ENCODE peak calls at places on chromosomes 11 and 22, in ten cellular contexts. F is sigmoid colon; H is kidney tubule cell; V is OCI-LY7; P is naive thymus-derived CD8-positive, alpha-beta T cell; G is A549; B is lung microvascular endothelial cell; R is NCI-H1930; O is activated T-helper 1 cell treated with anti-CD3 and anti-CD28 coated beads, Interleukin-12 subunit alpha, Interleukin-12 subunit beta, Interleukin-2, Interleukin-4 antibody, amounts not matched to agents 30 ng/mL and 10 ng/mL and 1 ng/mL, durations not matched to agents 14 hours and 24 hours and 36 hours; S is stimulated activated CD4-positive, alpha-beta T cell treated with anti-CD3 and anti-CD28 coated beads, Interleukin-12 subunit alpha, Interleukin-12 subunit beta, amount 100 ng/mL, for 4 hours. M is an unnamed sample.

GRCh38 chr22:45552017-45552411 is 49.3 kb downstream of the FBLN1 start:
- DNase-seq in P (no peak), B (no peak), S (no peak), V (no peak), O (no peak), G (no peak), F (no peak), R (no peak), H (no peak), M (no peak)

GRCh38 chr11:64060861-64061444 is 25.2 kb downstream of the FLRT1 start:
- DNase-seq in S (peak; percentile 53), O (peak; percentile 56), B (peak; percentile 35), G (peak; percentile 74), P (peak; percentile 49), F (no peak), H (peak; percentile 35), R (no peak), V (peak; percentile 70), M (peak; percentile 30)

GRCh38 chr11:94142308-94143277 is 14.0 kb downstream of the PANX1 start:
- DNase-seq in V (no peak), B (peak; percentile 68), S (no peak), G (no peak), R (no peak), P (no peak), H (peak; percentile 30), O (no peak), F (no peak), M (no peak)

GRCh38 chr11:17720796-17721171 is 1.4 kb downstream of the MYOD1 start:
- DNase-seq in H (no peak), S (no peak), R (no peak), B (no peak), P (no peak), G (no peak), F (no peak), V (no peak), O (no peak), M (no peak)

GRCh38 chr11:15742626-15743243 is 613.6 kb downstream of the SOX6 start:
- DNase-seq in F (no peak), G (no peak), P (no peak), H (peak; percentile 33), V (no peak), R (no peak), O (no peak), B (peak; percentile 50), S (no peak), M (no peak)

GRCh38 chr11:63882555-63883242 is 34.3 kb downstream of the RCOR2 start:
- DNase-seq in H (no peak), B (no peak), O (no peak), P (no peak), F (no peak), V (no peak), S (no peak), G (no peak), R (no peak), M (no peak)

GRCh38 chr11:86418929-86419328 is 44.2 kb downstream of the CCDC81 start:
- DNase-seq in G (no peak), V (peak; percentile 4), R (peak; percentile 6), F (no peak), O (no peak), S (no peak), P (no peak), H (peak; percentile 13), B (peak; percentile 30), M (no peak)

GRCh38 chr11:120062561-120062930 is 75.4 kb downstream of the TRIM29 start:
- DNase-seq in F (no peak), B (no peak), O (no peak), H (no peak), R (no peak), S (no peak), P (no peak), G (no peak), V (no peak), M (no peak)

GRCh38 chr11:76670475-76671235 is at the start of gene LRRC32:
- DNase-seq in B (peak; percentile 80), H (no peak), F (peak; percentile 77), S (peak; percentile 34), P (no peak), V (peak; percentile 83), R (peak; percentile 50), O (no peak), G (no peak), M (no peak)

GRCh38 chr11:76023408-76024068 is 182.8 kb downstream of the WNT11 start:
- DNase-seq in P (no peak), R (no peak), G (no peak), B (no peak), O (no peak), V (no peak), S (no peak), F (no peak), H (no peak), M (no peak)

GRCh38 chr11:2209900-2210321 is 38.3 kb upstream of the TH start:
- DNase-seq in O (no peak), H (no peak), G (no peak), F (peak; percentile 37), B (no peak), V (no peak), P (no peak), R (no peak), S (no peak), M (no peak)

GRCh38 chr11:65973439-65974110 is 12.0 kb downstream of the SART1 start:
- DNase-seq in S (no peak), F (no peak), V (no peak), G (no peak), H (peak; percentile 71), O (no peak), B (peak; percentile 24), R (no peak), P (no peak), M (no peak)

GRCh38 chr22:48254311-48254873 is 1491.9 kb downstream of the TBC1D22A start:
- DNase-seq in B (no peak), F (no peak), R (no peak), O (no peak), P (no peak), V (no peak), S (no peak), H (no peak), G (no peak), M (no peak)

GRCh38 chr22:19823191-19823590 is 31.5 kb downstream of the GNB1L start:
- DNase-seq in H (no peak), V (no peak), S (no peak), O (no peak), R (no peak), G (no peak), P (no peak), F (peak; percentile 48), B (no peak), M (no peak)

GRCh38 chr22:29269230-29269604 is 1.1 kb downstream of the EWSR1 start:
- DNase-seq in R (no peak), S (no peak), O (no peak), F (no peak), H (no peak), B (peak; percentile 11), P (no peak), V (peak; percentile 38), G (no peak), M (no peak)

GRCh38 chr11:91978747-91979146 is 245.9 kb upstream of the FAT3 start:
- DNase-seq in P (no peak), F (no peak), O (no peak), H (peak; percentile 56), G (no peak), R (no peak), B (no peak), V (no peak), S (no peak), M (no peak)

GRCh38 chr11:115085461-115086220 is 407.3 kb downstream of the NXPE2 start:
- DNase-seq in H (no peak), B (no peak), R (no peak), F (no peak), V (no peak), G (no peak), P (no peak), S (no peak), O (no peak), M (no peak)

GRCh38 chr11:62544521-62545436 is 1.8 kb downstream of the AHNAK start:
- DNase-seq in P (no peak), V (no peak), S (no peak), O (no peak), R (no peak), F (peak; percentile 69), H (peak; percentile 64), G (peak; percentile 49), B (peak; percentile 32), M (no peak)

GRCh38 chr22:37643225-37643847 is 3.9 kb downstream of the SH3BP1 start:
- DNase-seq in H (peak; percentile 77), F (peak; percentile 92), B (peak; percentile 67), S (peak; percentile 89), R (no peak), V (peak; percentile 79), P (peak; percentile 84), O (peak; percentile 74), G (peak; percentile 78), M (peak; percentile 89)

GRCh38 chr11:21654091-21654490 is 538.8 kb upstream of the ANO5 start:
- DNase-seq in F (no peak), B (no peak), H (no peak), R (peak; percentile 62), G (no peak), S (no peak), P (no peak), O (no peak), V (no peak), M (no peak)

GRCh38 chr11:1623716-1624115 is 1.8 kb upstream of the KRTAP5-4 start:
- DNase-seq in V (no peak), S (no peak), H (no peak), F (no peak), B (no peak), P (no peak), O (no peak), R (no peak), G (no peak), M (no peak)

GRCh38 chr11:17750013-17750816 is 15.6 kb downstream of the KCNC1 start:
- DNase-seq in O (no peak), R (no peak), B (no peak), S (no peak), H (no peak), G (no peak), P (no peak), V (no peak), F (peak; percentile 48), M (no peak)

GRCh38 chr22:30770716-30771115 is 76.0 kb downstream of the OSBP2 start:
- DNase-seq in S (no peak), P (no peak), O (no peak), B (no peak), H (no peak), V (no peak), F (no peak), G (no peak), R (no peak), M (no peak)

GRCh38 chr11:68302256-68303054 is 9.9 kb upstream of the LRP5 start:
- DNase-seq in O (no peak), F (no peak), V (no peak), G (no peak), H (peak; percentile 86), R (no peak), S (no peak), P (no peak), B (no peak), M (no peak)

GRCh38 chr11:111301840-111302113 is 3.4 kb downstream of the POU2AF3 start:
- DNase-seq in R (no peak), S (no peak), G (no peak), P (no peak), V (no peak), O (no peak), H (no peak), F (no peak), B (no peak), M (no peak)

GRCh38 chr11:17513853-17514252 is 30.4 kb downstream of the USH1C start:
- DNase-seq in F (no peak), S (no peak), B (no peak), V (no peak), O (no peak), H (peak; percentile 61), R (no peak), P (no peak), G (no peak), M (no peak)

GRCh38 chr22:20076627-20077172 is 3.3 kb upstream of the DGCR8 start:
- DNase-seq in H (no peak), O (no peak), S (no peak), V (no peak), F (no peak), B (no peak), G (no peak), P (no peak), R (no peak), M (no peak)

GRCh38 chr22:27046126-27046525 is 388.7 kb downstream of the MIAT start:
- DNase-seq in F (no peak), H (no peak), R (no peak), S (no peak), O (no peak), G (no peak), P (no peak), V (no peak), B (no peak), M (no peak)